ENCODE peak calls at places on chromosomes 16 and 17, in ten cellular contexts. T is GM23338, S is breast epithelium, Z is HL-60, N is suprapubic skin, D is GM12878, O is sigmoid colon, P is prostate gland, L is endothelial cell of umbilical vein, Y is HepG2. U is an unnamed sample.

GRCh38 chr17:4142107-4142900 is 526 bp downstream of the ZZEF1 start:
- DNase-seq in T (peak; percentile 62), S (no peak), Z (no peak), N (peak; percentile 82), D (no peak), O (peak; percentile 67), P (no peak), L (peak; percentile 49), Y (peak; percentile 27), U (peak; percentile 32)

GRCh38 chr16:84847554-84848415 is 28.0 kb downstream of the CRISPLD2 start:
- DNase-seq in T (no peak), S (no peak), Z (no peak), N (no peak), D (no peak), O (no peak), P (no peak), L (no peak), Y (no peak), U (no peak)

GRCh38 chr16:11586856-11587642 is at the start of gene LITAF:
- DNase-seq in T (peak; percentile 75), S (peak; percentile 66), Z (no peak), N (peak; percentile 84), D (no peak), O (peak; percentile 81), P (peak; percentile 60), L (no peak), Y (no peak), U (peak; percentile 78)

GRCh38 chr17:78300962-78301820 is 58.7 kb downstream of the SOCS3 start:
- DNase-seq in T (no peak), S (no peak), Z (no peak), N (no peak), D (no peak), O (no peak), P (no peak), L (no peak), Y (no peak), U (no peak)

GRCh38 chr16:80167657-80168056 is 373.1 kb upstream of the DYNLRB2 start:
- DNase-seq in T (no peak), S (no peak), Z (no peak), N (no peak), D (no peak), O (no peak), P (peak; percentile 5), L (no peak), Y (no peak), U (no peak)

GRCh38 chr16:75621170-75621477 is 2.0 kb downstream of the ADAT1 start:
- DNase-seq in T (peak; percentile 51), S (no peak), Z (no peak), N (no peak), D (no peak), O (no peak), P (no peak), L (peak; percentile 58), Y (peak; percentile 53), U (no peak)

GRCh38 chr17:81039854-81040758 is 5.2 kb downstream of the BAIAP2 start:
- DNase-seq in T (no peak), S (no peak), Z (no peak), N (no peak), D (no peak), O (no peak), P (no peak), L (peak; percentile 49), Y (no peak), U (no peak)

GRCh38 chr17:73042809-73043685 is 49.4 kb downstream of the SLC39A11 start:
- DNase-seq in T (no peak), S (no peak), Z (no peak), N (no peak), D (no peak), O (no peak), P (no peak), L (no peak), Y (no peak), U (no peak)

GRCh38 chr17:41437254-41437653 is 3.5 kb downstream of the KRT38 start:
- DNase-seq in T (no peak), S (no peak), Z (no peak), N (no peak), D (no peak), O (no peak), P (no peak), L (no peak), Y (no peak), U (no peak)

GRCh38 chr16:4411684-4412083 is 4.7 kb downstream of the CORO7 start:
- DNase-seq in T (no peak), S (no peak), Z (no peak), N (no peak), D (no peak), O (peak; percentile 86), P (no peak), L (no peak), Y (no peak), U (no peak)

GRCh38 chr17:55520402-55520801 is 9.2 kb upstream of the SMIM36 start:
- DNase-seq in T (no peak), S (no peak), Z (no peak), N (no peak), D (no peak), O (no peak), P (no peak), L (no peak), Y (no peak), U (no peak)

GRCh38 chr16:57908409-57908987 is 62.4 kb downstream of the CNGB1 start:
- DNase-seq in T (no peak), S (no peak), Z (no peak), N (no peak), D (no peak), O (no peak), P (no peak), L (no peak), Y (no peak), U (no peak)
- H3K27me3 ChIP-seq in T (no peaks in the 10 kb centered on the region), S (no peaks in the 10 kb centered on the region), Z (no peaks in the 10 kb centered on the region), N (peaks cover 5% of the 10 kb centered on the region), D (no peaks in the 10 kb centered on the region), O (no peaks in the 10 kb centered on the region), P (peaks cover 1% of the 10 kb centered on the region), L (peaks cover under 1% of the 10 kb centered on the region), Y (peaks cover 17% of the 10 kb centered on the region), U (peaks cover 31% of the 10 kb centered on the region)

GRCh38 chr17:7045492-7046126 is 1.7 kb upstream of the SLC16A11 start:
- DNase-seq in T (peak; percentile 76), S (no peak), Z (no peak), N (no peak), D (peak; percentile 53), O (no peak), P (peak; percentile 55), L (peak; percentile 89), Y (peak; percentile 80), U (peak; percentile 56)

GRCh38 chr17:7043544-7044268 is at the start of gene SLC16A11:
- DNase-seq in T (peak; percentile 49), S (no peak), Z (no peak), N (peak; percentile 81), D (no peak), O (no peak), P (no peak), L (peak; percentile 42), Y (no peak), U (peak; percentile 59)

GRCh38 chr17:7043195-7043543 is 723 bp downstream of the SLC16A11 start:
- DNase-seq in T (no peak), S (no peak), Z (no peak), N (peak; percentile 79), D (no peak), O (no peak), P (no peak), L (no peak), Y (no peak), U (no peak)

GRCh38 chr17:7041607-7042506 is 2.0 kb downstream of the SLC16A11 start:
- DNase-seq in T (peak; percentile 64), S (no peak), Z (no peak), N (no peak), D (no peak), O (no peak), P (no peak), L (no peak), Y (no peak), U (no peak)

DNA sequence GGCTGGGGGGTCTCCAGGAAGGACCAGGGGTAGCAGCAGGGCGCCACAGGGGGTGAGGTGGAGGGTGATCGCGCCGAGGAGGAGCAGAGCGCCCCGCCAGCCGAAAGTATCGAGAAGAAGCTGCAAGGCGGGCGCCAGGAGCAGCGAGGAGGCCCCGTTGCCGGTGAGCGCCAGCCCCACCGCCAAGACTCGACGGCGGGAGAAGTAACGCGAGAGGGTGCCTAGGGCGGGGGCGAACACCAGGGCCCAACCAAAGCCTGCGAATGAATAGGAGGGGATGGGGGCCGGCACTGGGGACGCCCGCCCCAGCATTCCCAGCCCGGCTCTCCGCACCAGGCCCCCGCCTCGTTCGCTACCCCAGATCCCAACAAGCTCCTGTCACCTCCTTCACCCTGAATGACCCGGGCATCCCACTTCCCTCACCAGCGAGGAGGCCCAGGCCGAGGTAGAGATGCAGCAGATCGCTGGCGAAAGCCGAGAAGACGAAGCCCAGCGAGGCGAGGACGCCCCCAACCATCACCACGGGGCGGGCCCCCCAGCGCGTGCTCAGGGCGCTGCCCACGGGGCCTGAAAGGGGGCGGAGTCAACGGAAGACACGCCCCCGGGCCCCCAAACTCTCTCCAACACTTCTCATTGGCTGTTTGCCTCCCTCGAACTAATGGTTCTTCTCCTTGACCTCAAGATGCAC is 1.2 kb downstream of the SLC16A11 start:
- DNase-seq in T (peak; percentile 70), S (no peak), Z (no peak), N (peak; percentile 80), D (no peak), O (no peak), P (no peak), L (no peak), Y (no peak), U (no peak)
- TF ChIP-seq POLR2AphosphoS5 in T (no peak), S (no peak), Z (no peak), N (no peak), D (no peak), O (no peak), P (no peak), L (no peak), Y (no peak), U (no peak)

DNA sequence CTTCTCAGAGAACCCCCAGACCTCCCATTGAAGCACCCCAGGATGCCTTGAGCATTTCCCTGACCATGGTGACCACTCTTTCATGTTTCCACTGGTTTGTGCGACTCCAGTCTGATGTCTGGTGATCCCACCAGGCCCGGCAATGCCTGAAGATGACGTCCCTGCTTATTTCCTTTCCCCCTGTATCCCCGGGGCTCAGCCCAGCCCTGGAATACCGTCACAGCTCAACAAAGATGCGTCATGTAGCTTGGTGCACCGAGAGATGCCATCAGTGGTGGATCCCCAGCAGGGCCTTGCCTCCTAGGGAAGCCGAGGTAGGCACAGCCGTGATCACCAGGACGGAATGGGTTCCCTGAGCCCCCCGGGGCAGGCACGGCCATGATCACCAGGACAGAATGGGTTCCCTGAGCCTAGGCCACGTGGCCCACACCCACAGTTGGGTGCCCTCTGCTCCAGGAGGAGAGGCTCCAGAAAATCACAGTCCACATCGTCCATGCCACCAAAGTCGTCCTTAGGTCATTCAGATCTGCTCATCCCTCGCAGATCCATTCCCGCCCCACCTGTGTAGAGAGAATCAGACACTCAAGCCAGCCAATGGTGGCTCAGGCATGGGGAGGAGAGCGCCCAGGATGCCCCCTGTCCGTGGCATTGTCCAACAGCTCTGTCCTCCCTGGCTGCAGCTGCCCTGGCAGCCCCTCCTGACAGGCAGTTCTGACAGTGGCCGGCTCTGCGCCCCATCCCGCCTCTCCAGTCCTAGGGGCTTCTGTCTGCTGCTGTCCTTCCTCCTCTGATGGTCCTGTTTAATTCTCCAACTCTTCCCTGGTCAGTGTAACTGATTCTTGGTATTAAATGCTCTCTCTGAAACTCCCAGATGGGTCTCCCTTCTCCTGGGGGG is 261.1 kb downstream of the RBFOX3 start:
- DNase-seq in T (no peak), S (no peak), Z (no peak), N (no peak), D (no peak), O (no peak), P (no peak), L (no peak), Y (no peak), U (no peak)
- H3K27me3 ChIP-seq in T (no peaks in the 10 kb centered on the region), S (no peaks in the 10 kb centered on the region), Z (no peaks in the 10 kb centered on the region), N (peaks cover 77% of the 10 kb centered on the region), D (peaks cover 5% of the 10 kb centered on the region), O (no peaks in the 10 kb centered on the region), P (peaks cover 3% of the 10 kb centered on the region), L (no peaks in the 10 kb centered on the region), Y (peaks cover 12% of the 10 kb centered on the region), U (peaks cover 80% of the 10 kb centered on the region)

GRCh38 chr17:63842173-63842539 is 329 bp downstream of the SMARCD2 start:
- DNase-seq in T (peak; percentile 62), S (no peak), Z (peak; percentile 70), N (no peak), D (no peak), O (peak; percentile 77), P (peak; percentile 27), L (peak; percentile 44), Y (no peak), U (peak; percentile 33)
- TF ChIP-seq POLR2AphosphoS5 in T (no peak), S (no peak), Z (no peak), N (no peak), D (no peak), O (no peak), P (no peak), L (no peak), Y (no peak), U (no peak)

U was measured in stomach.